ENCODE peak calls at places on chromosomes 7 and 10, in six cellular contexts. H is AG04450, V is GM12865, Q is adrenal gland, C is heart left ventricle, Y is brain microvascular endothelial cell. E is an unnamed sample.

GRCh38 chr7:101702362-101702850 is 73.3 kb upstream of the MYL10 start:
- DNase-seq in H (no peak), V (no peak), Q (no peak), C (no peak), Y (no peak), E (no peak)

GRCh38 chr7:91348686-91349085 is 84.5 kb downstream of the FZD1 start:
- DNase-seq in H (no peak), V (no peak), Q (no peak), C (no peak), Y (peak; percentile 54), E (peak; percentile 33)

GRCh38 chr7:133919810-133920209 is 207.3 kb upstream of the LRGUK start:
- DNase-seq in H (no peak), V (no peak), Q (no peak), C (no peak), Y (no peak), E (no peak)

GRCh38 chr10:60093317-60093716 is 187.0 kb upstream of the CCDC6 start:
- DNase-seq in H (no peak), V (peak; percentile 23), Q (no peak), C (no peak), Y (no peak), E (no peak)

GRCh38 chr7:110676785-110677184 is 414.1 kb upstream of the LRRN3 start:
- DNase-seq in H (no peak), V (no peak), Q (no peak), C (no peak), Y (no peak), E (no peak)

GRCh38 chr7:121313220-121313792 is 15.5 kb upstream of the WNT16 start:
- DNase-seq in H (no peak), V (no peak), Q (no peak), C (no peak), Y (no peak), E (no peak)

GRCh38 chr10:44733743-44734488 is 177.2 kb upstream of the TMEM72 start:
- DNase-seq in H (no peak), V (no peak), Q (no peak), C (no peak), Y (no peak), E (no peak)

GRCh38 chr10:14389981-14390590 is 59.4 kb upstream of the FRMD4A start:
- DNase-seq in H (no peak), V (peak; percentile 85), Q (no peak), C (no peak), Y (no peak), E (no peak)

GRCh38 chr10:44478040-44478439 is 93.1 kb upstream of the CXCL12 start:
- DNase-seq in H (no peak), V (no peak), Q (no peak), C (no peak), Y (peak; percentile 68), E (no peak)

GRCh38 chr7:47253650-47254080 is 328.2 kb downstream of the TNS3 start:
- DNase-seq in H (peak; percentile 46), V (no peak), Q (peak; percentile 59), C (peak; percentile 57), Y (peak; percentile 52), E (no peak)

GRCh38 chr7:131546126-131546525 is 10.3 kb downstream of the PODXL start:
- DNase-seq in H (no peak), V (peak; percentile 31), Q (no peak), C (no peak), Y (no peak), E (no peak)

GRCh38 chr10:113108180-113108835 is 158.3 kb downstream of the TCF7L2 start:
- DNase-seq in H (no peak), V (no peak), Q (peak; percentile 31), C (no peak), Y (no peak), E (no peak)

GRCh38 chr7:100887186-100887954 is 2.1 kb downstream of the UFSP1 start:
- DNase-seq in H (no peak), V (peak; percentile 86), Q (no peak), C (no peak), Y (no peak), E (no peak)

GRCh38 chr10:131797626-131798025 is 103.2 kb upstream of the PPP2R2D start:
- DNase-seq in H (no peak), V (no peak), Q (no peak), C (no peak), Y (no peak), E (no peak)

GRCh38 chr10:91607661-91608442 is 25.0 kb downstream of the PPP1R3C start:
- DNase-seq in H (no peak), V (no peak), Q (peak; percentile 9), C (no peak), Y (peak; percentile 25), E (no peak)

GRCh38 chr7:108497082-108497725 is 28.7 kb downstream of the PNPLA8 start:
- DNase-seq in H (peak; percentile 3), V (peak; percentile 61), Q (peak; percentile 73), C (no peak), Y (peak; percentile 60), E (peak; percentile 1)

GRCh38 chr10:119466655-119467054 is 75.9 kb downstream of the RGS10 start:
- DNase-seq in H (no peak), V (peak; percentile 41), Q (no peak), C (no peak), Y (no peak), E (no peak)

GRCh38 chr10:23540401-23540800 is 101.5 kb downstream of the OTUD1 start:
- DNase-seq in H (no peak), V (no peak), Q (peak; percentile 4), C (no peak), Y (no peak), E (no peak)

DNA sequence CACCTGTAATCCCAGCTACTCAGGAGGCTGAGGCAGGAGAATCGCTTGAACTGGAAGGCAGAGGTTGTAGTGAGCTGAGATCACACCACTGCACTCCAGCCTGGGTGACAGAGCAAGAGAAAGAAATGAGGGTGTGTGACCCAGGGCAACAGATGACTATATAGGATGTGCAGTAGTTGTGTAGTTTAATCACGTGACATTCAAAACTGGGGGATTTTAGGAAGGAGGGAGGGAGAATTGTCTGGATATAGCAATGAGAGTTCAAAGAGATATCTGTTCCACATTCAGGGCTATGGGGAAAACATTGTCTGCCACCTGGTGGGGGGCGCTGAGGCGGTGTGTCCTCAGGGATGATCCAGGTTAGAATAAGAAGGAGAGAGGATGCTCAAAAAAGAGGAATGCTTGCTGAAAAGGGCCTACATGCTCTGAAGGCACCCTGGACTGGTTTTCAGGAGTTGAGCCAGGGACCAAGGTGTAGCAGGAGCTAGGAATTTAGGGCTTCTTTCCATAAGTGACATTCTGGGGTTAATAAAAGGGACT is 7.8 kb upstream of the ZYX start:
- DNase-seq in H (no peak), V (no peak), Q (no peak), C (no peak), Y (no peak), E (no peak)
- TF ChIP-seq CTCF in H (peak; percentile 14), V (no peak), Q (no peak), C (no peak), Y (peak; percentile 25), E (no peak)

GRCh38 chr10:80460399-80461207 is 6.5 kb downstream of the TSPAN14 start:
- DNase-seq in H (no peak), V (peak; percentile 14), Q (peak; percentile 54), C (no peak), Y (no peak), E (no peak)

GRCh38 chr10:80461208-80462183 is 7.4 kb downstream of the TSPAN14 start:
- DNase-seq in H (no peak), V (no peak), Q (no peak), C (no peak), Y (no peak), E (no peak)

GRCh38 chr10:80462986-80463741 is 9.1 kb downstream of the TSPAN14 start:
- DNase-seq in H (no peak), V (peak; percentile 28), Q (no peak), C (no peak), Y (no peak), E (no peak)

GRCh38 chr10:80463868-80464267 is 9.8 kb downstream of the TSPAN14 start:
- DNase-seq in H (no peak), V (no peak), Q (no peak), C (no peak), Y (no peak), E (no peak)

DNA sequence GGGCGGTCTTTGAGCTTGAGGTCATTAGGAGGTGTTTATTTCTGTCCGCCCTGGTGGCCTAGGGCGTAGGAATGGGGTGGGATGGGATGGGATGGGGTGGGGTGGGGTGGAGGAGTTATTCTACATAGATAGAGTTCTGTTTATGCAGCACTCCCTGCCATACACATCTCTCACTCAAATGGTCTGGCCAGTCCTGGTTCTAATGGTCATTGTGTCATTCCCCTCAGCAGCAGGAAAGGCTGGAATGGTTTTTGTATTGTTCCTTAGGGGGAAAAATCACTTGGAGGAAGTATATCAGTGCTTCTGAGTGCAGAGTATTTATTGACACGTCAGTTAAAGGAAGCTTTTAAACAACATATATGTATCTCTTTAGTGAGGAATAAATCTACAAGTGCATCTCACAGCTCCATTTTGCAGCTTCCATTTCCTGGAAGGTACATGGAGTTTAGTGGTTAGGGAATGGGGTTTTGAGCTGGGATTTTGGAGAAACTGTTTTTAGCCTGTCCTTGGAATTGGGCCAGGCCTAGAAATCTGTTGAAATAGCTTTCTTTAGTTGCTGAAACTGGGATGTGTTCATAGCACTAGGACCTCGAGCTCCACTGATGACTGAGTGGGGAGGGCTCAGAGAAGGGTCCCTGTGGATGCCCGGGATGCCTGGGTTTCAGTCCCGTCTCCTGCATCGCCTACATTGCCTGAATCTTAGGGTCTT is 8.3 kb downstream of the TSPAN14 start:
- DNase-seq in H (no peak), V (no peak), Q (peak; percentile 53), C (no peak), Y (no peak), E (no peak)
- H3K4me3 ChIP-seq in H (peak overlapping the region; percentile 20), V (no peak overlapping the region), Q (no peak overlapping the region), C (peak overlapping the region; percentile 14), Y (no peak overlapping the region), E (peak overlapping the region; percentile 32)

GRCh38 chr10:68826764-68827591 is at the start of gene STOX1:
- DNase-seq in H (no peak), V (peak; percentile 79), Q (peak; percentile 69), C (peak; percentile 32), Y (peak; percentile 13), E (no peak)
- TF ChIP-seq CTCF in H (no peak), V (no peak), Q (no peak), C (no peak), Y (peak; percentile 1), E (no peak)

GRCh38 chr10:78736926-78737618 is 331.7 kb upstream of the ZMIZ1 start:
- DNase-seq in H (no peak), V (no peak), Q (no peak), C (no peak), Y (no peak), E (no peak)

GRCh38 chr10:78739411-78740053 is 329.2 kb upstream of the ZMIZ1 start:
- DNase-seq in H (no peak), V (no peak), Q (no peak), C (no peak), Y (no peak), E (no peak)

GRCh38 chr10:78738861-78739260 is 329.9 kb upstream of the ZMIZ1 start:
- DNase-seq in H (no peak), V (no peak), Q (no peak), C (no peak), Y (no peak), E (no peak)

GRCh38 chr10:78737883-78738282 is 330.9 kb upstream of the ZMIZ1 start:
- DNase-seq in H (no peak), V (no peak), Q (no peak), C (no peak), Y (no peak), E (no peak)

DNA sequence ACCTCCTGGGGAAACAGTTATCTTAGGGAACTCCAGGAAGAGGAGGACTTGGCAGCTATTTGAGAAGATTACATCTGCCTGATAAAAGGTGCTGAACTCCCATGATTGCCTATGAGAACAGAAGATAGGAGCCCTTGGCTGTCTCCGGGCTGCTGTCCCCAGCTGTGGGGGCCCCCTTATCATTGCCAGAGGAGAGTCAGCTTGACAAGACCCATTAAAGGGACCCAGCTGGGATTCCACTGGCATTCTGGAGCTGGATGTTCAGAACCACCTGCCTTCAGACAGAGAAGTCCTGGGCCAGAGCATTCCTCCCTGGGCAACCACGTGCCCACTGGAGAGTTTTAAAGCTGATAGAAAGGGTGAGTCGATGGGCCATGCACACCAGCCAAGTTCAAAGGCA is 330.3 kb upstream of the ZMIZ1 start:
- DNase-seq in H (no peak), V (no peak), Q (no peak), C (no peak), Y (no peak), E (no peak)
- H3K4me3 ChIP-seq in H (no peak overlapping the region), V (no peak overlapping the region), Q (no peak overlapping the region), C (no peak overlapping the region), Y (no peak overlapping the region), E (no peak overlapping the region)